ENCODE peak calls at places on chromosomes 4 and X, in seven cellular contexts. O is hepatocyte, T is endodermal cell, J is right lobe of liver, N is testis, G is adrenal gland, B is aorta. M is an unnamed sample.

GRCh38 chrX:151825927-151826471 is 86.7 kb upstream of the MAGEA4 start:
- DNase-seq in O (peak; percentile 23), T (no peak), J (no peak), N (no peak), G (peak; percentile 30), B (no peak), M (no peak)

GRCh38 chr4:623914-624626 is 1.3 kb upstream of the PDE6B start:
- DNase-seq in O (no peak), T (peak; percentile 43), J (no peak), N (no peak), G (no peak), B (peak; percentile 33), M (no peak)

GRCh38 chr4:8920289-8920965 is 48.8 kb upstream of the HMX1 start:
- DNase-seq in O (peak; percentile 1), T (no peak), J (no peak), N (no peak), G (peak; percentile 2), B (no peak), M (no peak)

GRCh38 chrX:26511621-26512363 is 295.8 kb downstream of the MAGEB5 start:
- DNase-seq in O (no peak), T (no peak), J (no peak), N (no peak), G (no peak), B (no peak), M (no peak)

GRCh38 chrX:68932611-68933010 is 103.8 kb downstream of the EFNB1 start:
- DNase-seq in O (no peak), T (no peak), J (no peak), N (peak; percentile 38), G (no peak), B (peak; percentile 46), M (no peak)

GRCh38 chr4:45317276-45317675 is 590.9 kb upstream of the GNPDA2 start:
- DNase-seq in O (peak; percentile 42), T (no peak), J (no peak), N (no peak), G (no peak), B (no peak), M (no peak)

GRCh38 chr4:33369366-33369899 is 2649.3 kb downstream of the PCDH7 start:
- DNase-seq in O (peak; percentile 23), T (no peak), J (no peak), N (no peak), G (no peak), B (no peak), M (no peak)

GRCh38 chr4:166602068-166602467 is 632.2 kb downstream of the SPOCK3 start:
- DNase-seq in O (no peak), T (peak; percentile 37), J (no peak), N (no peak), G (no peak), B (no peak), M (no peak)

GRCh38 chr4:74189331-74190043 is 31.6 kb downstream of the MTHFD2L start:
- DNase-seq in O (peak; percentile 78), T (no peak), J (no peak), N (no peak), G (no peak), B (no peak), M (peak; percentile 67)

GRCh38 chr4:188399834-188400233 is 260.6 kb downstream of the TRIML1 start:
- DNase-seq in O (peak; percentile 16), T (peak; percentile 69), J (no peak), N (no peak), G (no peak), B (no peak), M (peak; percentile 78)

DNA sequence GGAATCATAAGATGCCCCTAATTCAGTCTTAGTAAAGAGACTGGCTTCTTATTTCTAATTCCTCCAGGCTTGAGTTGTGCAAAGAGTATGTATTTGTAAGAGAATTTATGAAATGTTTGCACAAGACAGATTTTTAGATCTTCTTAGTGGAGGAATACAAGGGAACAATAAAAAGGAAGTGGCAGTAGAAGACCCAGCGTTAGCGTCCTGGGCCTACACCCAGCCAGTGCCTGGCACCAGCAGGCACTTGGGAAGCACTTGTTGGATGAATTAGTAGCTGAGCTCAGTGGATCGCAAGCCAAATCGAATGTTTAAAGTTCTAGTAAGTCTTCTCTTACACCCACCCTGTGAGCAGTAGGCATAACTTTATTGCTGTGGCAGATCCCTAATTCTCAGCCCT is 157.4 kb downstream of the PTTG2 start:
- DNase-seq in O (no peak), T (no peak), J (no peak), N (no peak), G (no peak), B (no peak), M (no peak)
- H3K36me3 ChIP-seq in O (no peaks in the 10 kb centered on the region), T (peaks cover 23% of the 10 kb centered on the region), J (peaks cover 19% of the 10 kb centered on the region), N (no peaks in the 10 kb centered on the region), G (peaks cover 19% of the 10 kb centered on the region), B (peaks cover 2% of the 10 kb centered on the region), M (peaks cover 17% of the 10 kb centered on the region)

GRCh38 chr4:128835498-128836222 is 26.2 kb downstream of the JADE1 start:
- DNase-seq in O (no peak), T (peak; percentile 48), J (no peak), N (peak; percentile 79), G (peak; percentile 84), B (peak; percentile 76), M (no peak)
- H3K36me3 ChIP-seq in O (no peaks in the 10 kb centered on the region), T (peaks cover 72% of the 10 kb centered on the region), J (peaks cover 5% of the 10 kb centered on the region), N (no peaks in the 10 kb centered on the region), G (peaks cover 17% of the 10 kb centered on the region), B (no peaks in the 10 kb centered on the region), M (peaks cover 35% of the 10 kb centered on the region)

DNA sequence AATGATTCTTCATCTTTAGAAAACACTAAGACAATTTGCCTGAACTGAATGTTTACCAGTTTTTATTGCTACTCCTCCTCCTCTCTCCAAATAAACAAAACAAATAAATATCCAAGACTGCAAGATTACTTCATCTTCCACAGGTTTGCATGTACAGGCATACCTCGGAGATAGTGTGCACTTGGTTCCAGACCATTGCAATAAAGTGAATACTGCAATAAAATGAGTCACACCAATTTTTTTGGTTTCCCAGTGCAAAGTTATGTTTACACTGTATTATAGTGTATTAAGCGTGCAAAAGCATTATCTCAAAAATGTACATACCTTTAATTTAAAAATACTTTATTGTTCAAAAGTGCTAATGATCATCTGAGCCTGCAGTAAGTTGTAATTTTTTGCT is 53.3 kb downstream of the FBXL5 start:
- DNase-seq in O (no peak), T (no peak), J (no peak), N (no peak), G (no peak), B (no peak), M (no peak)
- H3K36me3 ChIP-seq in O (no peaks in the 10 kb centered on the region), T (peaks cover 56% of the 10 kb centered on the region), J (peaks cover 11% of the 10 kb centered on the region), N (no peaks in the 10 kb centered on the region), G (peaks cover 19% of the 10 kb centered on the region), B (peaks cover 10% of the 10 kb centered on the region), M (peaks cover 10% of the 10 kb centered on the region)

GRCh38 chr4:38696697-38697096 is 32.7 kb downstream of the KLF3 start:
- DNase-seq in O (no peak), T (no peak), J (no peak), N (no peak), G (no peak), B (no peak), M (no peak)
- H3K36me3 ChIP-seq in O (peaks cover 3% of the 10 kb centered on the region), T (peaks cover 37% of the 10 kb centered on the region), J (peaks cover 30% of the 10 kb centered on the region), N (no peaks in the 10 kb centered on the region), G (peaks cover 46% of the 10 kb centered on the region), B (no peaks in the 10 kb centered on the region), M (peaks cover 32% of the 10 kb centered on the region)

GRCh38 chr4:118797558-118798142 is 38.3 kb downstream of the SEC24D start:
- DNase-seq in O (no peak), T (no peak), J (no peak), N (no peak), G (no peak), B (no peak), M (no peak)
- H3K36me3 ChIP-seq in O (peaks cover 18% of the 10 kb centered on the region), T (peaks cover 87% of the 10 kb centered on the region), J (peaks cover 55% of the 10 kb centered on the region), N (no peaks in the 10 kb centered on the region), G (peaks cover 70% of the 10 kb centered on the region), B (peaks cover 16% of the 10 kb centered on the region), M (peaks cover 34% of the 10 kb centered on the region)

DNA sequence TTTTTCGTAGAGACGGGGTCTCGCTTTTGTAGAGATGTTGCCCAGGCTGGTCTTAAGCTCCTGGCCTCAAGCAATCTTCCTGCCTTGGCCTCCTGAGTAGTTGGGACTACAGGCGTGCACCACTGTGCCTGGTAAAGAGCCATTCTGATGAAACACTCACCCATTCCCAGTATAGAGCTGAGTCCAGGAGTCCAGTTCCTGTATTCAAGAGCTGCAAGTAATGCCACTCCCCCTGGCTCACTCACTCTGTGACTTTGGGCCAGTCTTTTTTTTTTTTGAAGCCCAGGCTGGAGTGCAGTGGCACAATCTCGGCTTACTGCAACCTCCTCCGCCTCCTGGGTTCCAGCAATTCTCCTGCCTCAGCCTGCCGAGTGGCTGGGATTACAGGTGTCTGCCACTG is 3.5 kb downstream of the CCDC22 start:
- DNase-seq in O (no peak), T (no peak), J (no peak), N (no peak), G (no peak), B (peak; percentile 26), M (no peak)
- H3K36me3 ChIP-seq in O (no peaks in the 10 kb centered on the region), T (no peaks in the 10 kb centered on the region), J (no peaks in the 10 kb centered on the region), N (no peaks in the 10 kb centered on the region), G (peaks cover 7% of the 10 kb centered on the region), B (no peaks in the 10 kb centered on the region), M (peaks cover 4% of the 10 kb centered on the region)

DNA sequence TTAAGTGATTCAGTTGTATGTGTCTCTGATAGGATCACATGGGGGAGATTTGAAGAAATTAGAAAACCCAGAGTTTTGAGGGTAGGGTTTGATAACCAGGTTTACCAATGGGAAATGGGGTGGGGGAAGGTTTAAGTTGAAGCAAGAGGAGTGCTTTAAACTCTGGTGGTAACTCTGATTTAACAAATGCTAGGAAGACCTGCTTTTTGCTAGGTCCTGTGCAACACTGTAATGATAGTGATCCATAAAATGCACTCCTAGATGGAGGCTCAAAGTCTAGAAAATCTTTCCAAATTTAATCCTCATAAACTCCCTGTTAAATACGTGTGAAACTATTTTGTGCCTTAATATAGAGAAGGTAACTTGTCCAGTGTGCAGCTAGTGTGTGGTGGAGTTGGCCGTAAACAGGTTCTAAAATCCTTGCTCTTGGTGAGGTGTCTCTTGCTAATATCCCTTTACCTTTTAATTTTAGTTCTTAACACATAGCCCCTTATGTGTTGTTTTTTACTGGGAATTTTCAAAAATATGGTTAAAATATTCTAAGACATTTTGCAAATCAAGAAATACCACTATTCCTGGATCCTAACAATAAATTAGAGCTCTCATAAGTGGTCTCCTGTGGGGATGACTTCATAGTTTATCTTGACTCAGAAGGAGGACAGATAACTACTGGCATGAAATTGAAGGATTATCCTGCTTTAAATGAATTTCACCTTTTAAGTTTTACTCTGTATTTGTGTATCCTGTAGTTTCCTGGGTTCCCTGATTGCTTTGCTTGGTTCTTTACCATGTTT is 4.1 kb downstream of the RPL34 start:
- DNase-seq in O (no peak), T (no peak), J (no peak), N (no peak), G (no peak), B (no peak), M (no peak)
- H3K36me3 ChIP-seq in O (peaks cover 15% of the 10 kb centered on the region), T (peaks cover 77% of the 10 kb centered on the region), J (peaks cover 58% of the 10 kb centered on the region), N (no peaks in the 10 kb centered on the region), G (peaks cover 56% of the 10 kb centered on the region), B (peaks cover 6% of the 10 kb centered on the region), M (peaks cover 89% of the 10 kb centered on the region)